ENCODE peak calls at places on chromosome 2, in five cellular contexts. F is GM03348, Q is AG09309, S is M059J, Z is ACHN. O is an unnamed sample.

GRCh38 chr2:207513577-207514257 is 16.0 kb upstream of the CREB1 start:
- DNase-seq in F (peak; percentile 74), Q (peak; percentile 98), S (peak; percentile 96), Z (peak; percentile 95), O (no peak)

GRCh38 chr2:163799807-163800206 is 64.0 kb upstream of the FIGN start:
- DNase-seq in F (no peak), Q (no peak), S (no peak), Z (no peak), O (no peak)

GRCh38 chr2:230784840-230785239 is 72.2 kb downstream of the CAB39 start:
- DNase-seq in F (no peak), Q (no peak), S (no peak), Z (no peak), O (no peak)

GRCh38 chr2:46550686-46551404 is 71.5 kb downstream of the TMEM247 start:
- DNase-seq in F (no peak), Q (no peak), S (no peak), Z (no peak), O (no peak)

GRCh38 chr2:113274427-113274826 is 4.3 kb downstream of the PAX8 start:
- DNase-seq in F (no peak), Q (no peak), S (no peak), Z (peak; percentile 44), O (no peak)

GRCh38 chr2:192010073-192010472 is 163.2 kb upstream of the CAVIN2 start:
- DNase-seq in F (no peak), Q (no peak), S (no peak), Z (no peak), O (no peak)

GRCh38 chr2:149743842-149744468 is 156.4 kb upstream of the MMADHC start:
- DNase-seq in F (peak; percentile 65), Q (peak; percentile 84), S (peak; percentile 84), Z (no peak), O (no peak)

GRCh38 chr2:5520352-5520996 is 171.7 kb upstream of the SOX11 start:
- DNase-seq in F (no peak), Q (no peak), S (no peak), Z (no peak), O (no peak)

GRCh38 chr2:239411549-239412319 is 10.9 kb upstream of the HDAC4 start:
- DNase-seq in F (no peak), Q (no peak), S (no peak), Z (no peak), O (no peak)

GRCh38 chr2:85548608-85548900 is 9.6 kb downstream of the MAT2A start:
- DNase-seq in F (no peak), Q (no peak), S (no peak), Z (no peak), O (no peak)

GRCh38 chr2:72378737-72379346 is 231.2 kb upstream of the CYP26B1 start:
- DNase-seq in F (no peak), Q (no peak), S (no peak), Z (no peak), O (no peak)

GRCh38 chr2:198044777-198045176 is 240.4 kb downstream of the PLCL1 start:
- DNase-seq in F (no peak), Q (peak; percentile 18), S (no peak), Z (no peak), O (no peak)

GRCh38 chr2:228841877-228842276 is 429.2 kb downstream of the PID1 start:
- DNase-seq in F (peak; percentile 9), Q (no peak), S (peak; percentile 60), Z (no peak), O (no peak)

GRCh38 chr2:3217646-3218045 is 160.0 kb downstream of the EIPR1 start:
- DNase-seq in F (no peak), Q (no peak), S (no peak), Z (no peak), O (no peak)

GRCh38 chr2:16665746-16666452 is at the start of gene CYRIA:
- DNase-seq in F (peak; percentile 74), Q (no peak), S (no peak), Z (peak; percentile 59), O (no peak)

GRCh38 chr2:202589582-202589949 is 45.2 kb upstream of the FAM117B start:
- DNase-seq in F (no peak), Q (no peak), S (no peak), Z (no peak), O (no peak)

O was measured in effector CD4-positive, alpha-beta T cell.